ENCODE peak calls at places on chromosomes 5 and 9, in ten cellular contexts. One of them, this sample, is unnamed.

GRCh38 chr5:54895816-54896341 is 89.5 kb downstream of the ESM1 start:
- DNase-seq in M059J: peak
- DNase-seq in ACHN: peak
- DNase-seq in H7: peak
- DNase-seq in stimulated activated CD4-positive, alpha-beta T cell treated with anti-CD3 and anti-CD28 coated beads, Interleukin-4, amount 100 ng/mL, for 48 hours: no peak
- DNase-seq in WTC11: peak
- DNase-seq in adipocyte: peak
- DNase-seq in effector memory CD8-positive, alpha-beta T cell: no peak
- DNase-seq in fibroblast of the conjunctiva: peak
- DNase-seq in amygdala: no peak
- DNase-seq in this sample: peak

GRCh38 chr5:151078490-151079262 is 2.2 kb downstream of the TNIP1 start:
- DNase-seq in H7: no peak
- DNase-seq in effector memory CD8-positive, alpha-beta T cell: peak
- DNase-seq in WTC11: no peak
- DNase-seq in ACHN: peak
- DNase-seq in M059J: peak
- DNase-seq in fibroblast of the conjunctiva: no peak
- DNase-seq in adipocyte: no peak
- DNase-seq in stimulated activated CD4-positive, alpha-beta T cell treated with anti-CD3 and anti-CD28 coated beads, Interleukin-4, amount 100 ng/mL, for 48 hours: peak
- DNase-seq in amygdala: no peak
- DNase-seq in this sample: no peak

GRCh38 chr5:135163391-135163790 is 129.4 kb upstream of the PITX1 start:
- DNase-seq in WTC11: no peak
- DNase-seq in fibroblast of the conjunctiva: no peak
- DNase-seq in effector memory CD8-positive, alpha-beta T cell: no peak
- DNase-seq in M059J: no peak
- DNase-seq in amygdala: no peak
- DNase-seq in adipocyte: no peak
- DNase-seq in stimulated activated CD4-positive, alpha-beta T cell treated with anti-CD3 and anti-CD28 coated beads, Interleukin-4, amount 100 ng/mL, for 48 hours: no peak
- DNase-seq in H7: no peak
- DNase-seq in ACHN: no peak
- DNase-seq in this sample: no peak

GRCh38 chr9:136854113-136854841 is 2.1 kb downstream of the MAMDC4 start:
- DNase-seq in fibroblast of the conjunctiva: no peak
- DNase-seq in M059J: no peak
- DNase-seq in effector memory CD8-positive, alpha-beta T cell: no peak
- DNase-seq in stimulated activated CD4-positive, alpha-beta T cell treated with anti-CD3 and anti-CD28 coated beads, Interleukin-4, amount 100 ng/mL, for 48 hours: no peak
- DNase-seq in WTC11: peak
- DNase-seq in ACHN: no peak
- DNase-seq in H7: no peak
- DNase-seq in adipocyte: no peak
- DNase-seq in amygdala: no peak
- DNase-seq in this sample: no peak

GRCh38 chr9:137349471-137350033 is 47.5 kb upstream of the NRARP start:
- DNase-seq in stimulated activated CD4-positive, alpha-beta T cell treated with anti-CD3 and anti-CD28 coated beads, Interleukin-4, amount 100 ng/mL, for 48 hours: no peak
- DNase-seq in H7: peak
- DNase-seq in M059J: no peak
- DNase-seq in WTC11: no peak
- DNase-seq in adipocyte: no peak
- DNase-seq in ACHN: no peak
- DNase-seq in fibroblast of the conjunctiva: no peak
- DNase-seq in effector memory CD8-positive, alpha-beta T cell: no peak
- DNase-seq in amygdala: no peak
- DNase-seq in this sample: no peak

GRCh38 chr5:93821892-93822291 is 80.5 kb upstream of the POU5F2 start:
- DNase-seq in stimulated activated CD4-positive, alpha-beta T cell treated with anti-CD3 and anti-CD28 coated beads, Interleukin-4, amount 100 ng/mL, for 48 hours: no peak
- DNase-seq in ACHN: no peak
- DNase-seq in adipocyte: no peak
- DNase-seq in H7: peak
- DNase-seq in effector memory CD8-positive, alpha-beta T cell: no peak
- DNase-seq in M059J: no peak
- DNase-seq in fibroblast of the conjunctiva: no peak
- DNase-seq in amygdala: no peak
- DNase-seq in WTC11: no peak
- DNase-seq in this sample: no peak

GRCh38 chr9:27771803-27772545 is 198.7 kb upstream of the C9orf72 start:
- DNase-seq in ACHN: no peak
- DNase-seq in WTC11: peak
- DNase-seq in amygdala: no peak
- DNase-seq in fibroblast of the conjunctiva: no peak
- DNase-seq in H7: peak
- DNase-seq in M059J: no peak
- DNase-seq in stimulated activated CD4-positive, alpha-beta T cell treated with anti-CD3 and anti-CD28 coated beads, Interleukin-4, amount 100 ng/mL, for 48 hours: no peak
- DNase-seq in effector memory CD8-positive, alpha-beta T cell: no peak
- DNase-seq in adipocyte: no peak
- DNase-seq in this sample: no peak

GRCh38 chr5:33228149-33228548 is 212.6 kb upstream of the TARS1 start:
- DNase-seq in stimulated activated CD4-positive, alpha-beta T cell treated with anti-CD3 and anti-CD28 coated beads, Interleukin-4, amount 100 ng/mL, for 48 hours: no peak
- DNase-seq in ACHN: no peak
- DNase-seq in M059J: no peak
- DNase-seq in H7: no peak
- DNase-seq in adipocyte: no peak
- DNase-seq in WTC11: no peak
- DNase-seq in amygdala: no peak
- DNase-seq in effector memory CD8-positive, alpha-beta T cell: no peak
- DNase-seq in fibroblast of the conjunctiva: no peak
- DNase-seq in this sample: no peak

GRCh38 chr9:129987047-129987446 is 55.9 kb downstream of the FNBP1 start:
- DNase-seq in fibroblast of the conjunctiva: no peak
- DNase-seq in amygdala: no peak
- DNase-seq in M059J: no peak
- DNase-seq in adipocyte: no peak
- DNase-seq in stimulated activated CD4-positive, alpha-beta T cell treated with anti-CD3 and anti-CD28 coated beads, Interleukin-4, amount 100 ng/mL, for 48 hours: no peak
- DNase-seq in ACHN: no peak
- DNase-seq in WTC11: no peak
- DNase-seq in effector memory CD8-positive, alpha-beta T cell: no peak
- DNase-seq in H7: no peak
- DNase-seq in this sample: no peak

GRCh38 chr9:107489144-107489673 is 360 bp downstream of the KLF4 start:
- DNase-seq in adipocyte: no peak
- DNase-seq in stimulated activated CD4-positive, alpha-beta T cell treated with anti-CD3 and anti-CD28 coated beads, Interleukin-4, amount 100 ng/mL, for 48 hours: no peak
- DNase-seq in WTC11: no peak
- DNase-seq in H7: peak
- DNase-seq in ACHN: peak
- DNase-seq in effector memory CD8-positive, alpha-beta T cell: no peak
- DNase-seq in amygdala: no peak
- DNase-seq in M059J: no peak
- DNase-seq in fibroblast of the conjunctiva: no peak
- DNase-seq in this sample: no peak

GRCh38 chr9:137243626-137244485 is 2.8 kb downstream of the TUBB4B start:
- DNase-seq in M059J: peak
- DNase-seq in stimulated activated CD4-positive, alpha-beta T cell treated with anti-CD3 and anti-CD28 coated beads, Interleukin-4, amount 100 ng/mL, for 48 hours: no peak
- DNase-seq in ACHN: no peak
- DNase-seq in H7: peak
- DNase-seq in effector memory CD8-positive, alpha-beta T cell: no peak
- DNase-seq in amygdala: no peak
- DNase-seq in adipocyte: no peak
- DNase-seq in fibroblast of the conjunctiva: no peak
- DNase-seq in WTC11: no peak
- DNase-seq in this sample: peak

GRCh38 chr5:102809033-102809432 is 53.9 kb downstream of the PAM start:
- DNase-seq in M059J: no peak
- DNase-seq in stimulated activated CD4-positive, alpha-beta T cell treated with anti-CD3 and anti-CD28 coated beads, Interleukin-4, amount 100 ng/mL, for 48 hours: no peak
- DNase-seq in WTC11: no peak
- DNase-seq in H7: no peak
- DNase-seq in ACHN: peak
- DNase-seq in adipocyte: peak
- DNase-seq in effector memory CD8-positive, alpha-beta T cell: no peak
- DNase-seq in fibroblast of the conjunctiva: no peak
- DNase-seq in amygdala: no peak
- DNase-seq in this sample: peak

GRCh38 chr9:137759649-137760321 is 117.8 kb upstream of the CACNA1B start:
- DNase-seq in H7: peak
- DNase-seq in amygdala: no peak
- DNase-seq in stimulated activated CD4-positive, alpha-beta T cell treated with anti-CD3 and anti-CD28 coated beads, Interleukin-4, amount 100 ng/mL, for 48 hours: no peak
- DNase-seq in ACHN: no peak
- DNase-seq in M059J: no peak
- DNase-seq in fibroblast of the conjunctiva: no peak
- DNase-seq in adipocyte: no peak
- DNase-seq in effector memory CD8-positive, alpha-beta T cell: no peak
- DNase-seq in WTC11: peak
- DNase-seq in this sample: no peak

GRCh38 chr9:134753191-134753590 is 111.6 kb downstream of the COL5A1 start:
- DNase-seq in effector memory CD8-positive, alpha-beta T cell: no peak
- DNase-seq in adipocyte: no peak
- DNase-seq in ACHN: no peak
- DNase-seq in amygdala: no peak
- DNase-seq in M059J: no peak
- DNase-seq in WTC11: no peak
- DNase-seq in fibroblast of the conjunctiva: no peak
- DNase-seq in stimulated activated CD4-positive, alpha-beta T cell treated with anti-CD3 and anti-CD28 coated beads, Interleukin-4, amount 100 ng/mL, for 48 hours: no peak
- DNase-seq in H7: no peak
- DNase-seq in this sample: no peak

GRCh38 chr5:122120957-122121356 is 8.4 kb upstream of the ZNF474 start:
- DNase-seq in WTC11: no peak
- DNase-seq in adipocyte: no peak
- DNase-seq in stimulated activated CD4-positive, alpha-beta T cell treated with anti-CD3 and anti-CD28 coated beads, Interleukin-4, amount 100 ng/mL, for 48 hours: no peak
- DNase-seq in effector memory CD8-positive, alpha-beta T cell: no peak
- DNase-seq in M059J: peak
- DNase-seq in H7: no peak
- DNase-seq in ACHN: no peak
- DNase-seq in fibroblast of the conjunctiva: no peak
- DNase-seq in amygdala: no peak
- DNase-seq in this sample: peak

GRCh38 chr5:1293416-1293996 is 1.4 kb downstream of the TERT start:
- DNase-seq in M059J: no peak
- DNase-seq in effector memory CD8-positive, alpha-beta T cell: no peak
- DNase-seq in stimulated activated CD4-positive, alpha-beta T cell treated with anti-CD3 and anti-CD28 coated beads, Interleukin-4, amount 100 ng/mL, for 48 hours: no peak
- DNase-seq in adipocyte: no peak
- DNase-seq in amygdala: no peak
- DNase-seq in fibroblast of the conjunctiva: no peak
- DNase-seq in H7: peak
- DNase-seq in WTC11: no peak
- DNase-seq in ACHN: no peak
- DNase-seq in this sample: no peak

GRCh38 chr9:108813951-108814601 is 41.7 kb downstream of the ACTL7B start:
- DNase-seq in H7: peak
- DNase-seq in M059J: peak
- DNase-seq in WTC11: no peak
- DNase-seq in stimulated activated CD4-positive, alpha-beta T cell treated with anti-CD3 and anti-CD28 coated beads, Interleukin-4, amount 100 ng/mL, for 48 hours: no peak
- DNase-seq in ACHN: peak
- DNase-seq in effector memory CD8-positive, alpha-beta T cell: no peak
- DNase-seq in adipocyte: peak
- DNase-seq in fibroblast of the conjunctiva: peak
- DNase-seq in amygdala: peak
- DNase-seq in this sample: peak

GRCh38 chr5:174549254-174549653 is 175.1 kb upstream of the MSX2 start:
- DNase-seq in H7: no peak
- DNase-seq in effector memory CD8-positive, alpha-beta T cell: no peak
- DNase-seq in M059J: peak
- DNase-seq in adipocyte: no peak
- DNase-seq in amygdala: no peak
- DNase-seq in WTC11: no peak
- DNase-seq in ACHN: no peak
- DNase-seq in stimulated activated CD4-positive, alpha-beta T cell treated with anti-CD3 and anti-CD28 coated beads, Interleukin-4, amount 100 ng/mL, for 48 hours: no peak
- DNase-seq in fibroblast of the conjunctiva: no peak
- DNase-seq in this sample: peak

GRCh38 chr5:59099270-59099994 is 516.6 kb downstream of the RAB3C start:
- DNase-seq in adipocyte: peak
- DNase-seq in M059J: peak
- DNase-seq in stimulated activated CD4-positive, alpha-beta T cell treated with anti-CD3 and anti-CD28 coated beads, Interleukin-4, amount 100 ng/mL, for 48 hours: peak
- DNase-seq in ACHN: peak
- DNase-seq in fibroblast of the conjunctiva: no peak
- DNase-seq in effector memory CD8-positive, alpha-beta T cell: peak
- DNase-seq in amygdala: no peak
- DNase-seq in WTC11: no peak
- DNase-seq in H7: no peak
- DNase-seq in this sample: peak